ENCODE peak calls at places on chromosomes 2 and 18, in five cellular contexts. M, X, V, Y and J are unnamed samples.

GRCh38 chr2:218169757-218170546 is 3.2 kb upstream of the CXCR1 start:
- DNase-seq in M (no peak), X (no peak), V (no peak), Y (no peak), J (no peak)

GRCh38 chr2:42510191-42510929 is 16.6 kb upstream of the KCNG3 start:
- DNase-seq in Y (no peak), V (peak), X (no peak), M (no peak), J (no peak)

GRCh38 chr18:56804395-56804794 is 153.2 kb downstream of the WDR7 start:
- DNase-seq in M (no peak), X (no peak), Y (no peak), V (no peak), J (no peak)

GRCh38 chr2:55112229-55113016 is 62.2 kb upstream of the RTN4 start:
- DNase-seq in M (no peak), X (peak), Y (no peak), V (no peak), J (no peak)

GRCh38 chr2:127150996-127151395 is 44.0 kb upstream of the BIN1 start:
- DNase-seq in V (no peak), X (no peak), Y (no peak), M (no peak), J (no peak)

GRCh38 chr2:1446281-1446680 is 33.0 kb downstream of the TPO start:
- DNase-seq in Y (no peak), M (no peak), V (no peak), X (no peak), J (no peak)

GRCh38 chr2:122451040-122451439 is 695.6 kb downstream of the TSN start:
- DNase-seq in M (no peak), Y (no peak), V (peak), X (peak), J (no peak)

GRCh38 chr2:219726916-219727315 is 99.5 kb downstream of the SLC4A3 start:
- DNase-seq in V (no peak), X (peak), Y (no peak), M (no peak), J (no peak)

GRCh38 chr2:61469424-61470121 is 1.3 kb downstream of the USP34 start:
- DNase-seq in Y (no peak), M (no peak), V (no peak), X (no peak), J (no peak)

DNA sequence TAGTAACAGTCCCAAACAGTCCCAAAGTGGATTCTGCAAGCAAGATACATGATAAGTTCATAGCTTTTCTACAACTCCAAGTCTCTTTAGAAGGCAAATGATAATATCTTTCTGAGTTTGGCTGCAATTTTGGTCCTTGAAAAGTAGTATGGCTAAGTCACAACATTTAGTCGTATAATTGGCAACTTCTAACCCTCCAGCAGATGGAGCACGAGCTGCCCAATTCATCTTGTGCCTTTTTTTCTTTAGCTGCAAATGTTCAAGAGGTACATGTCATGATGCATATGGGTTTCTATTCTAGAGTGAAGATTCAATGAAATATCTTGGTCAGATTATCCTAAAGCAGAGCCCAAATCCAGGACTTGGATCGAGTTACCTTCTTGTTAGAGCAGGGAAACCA is 127.0 kb upstream of the KLHL14 start:
- DNase-seq in Y (no peak), V (no peak), X (no peak), M (no peak), J (no peak)
- TF ChIP-seq TAF1 in Y (no peak), V (no peak), X (no peak), M (no peak), J (no peak)

GRCh38 chr2:112541315-112542122 is 746 bp upstream of the POLR1B start:
- DNase-seq in Y (peak), M (no peak), X (peak), V (peak), J (no peak)
- TF ChIP-seq POLR2AphosphoS5 in Y (peak), M (no peak), X (peak), V (peak), J (peak)

DNA sequence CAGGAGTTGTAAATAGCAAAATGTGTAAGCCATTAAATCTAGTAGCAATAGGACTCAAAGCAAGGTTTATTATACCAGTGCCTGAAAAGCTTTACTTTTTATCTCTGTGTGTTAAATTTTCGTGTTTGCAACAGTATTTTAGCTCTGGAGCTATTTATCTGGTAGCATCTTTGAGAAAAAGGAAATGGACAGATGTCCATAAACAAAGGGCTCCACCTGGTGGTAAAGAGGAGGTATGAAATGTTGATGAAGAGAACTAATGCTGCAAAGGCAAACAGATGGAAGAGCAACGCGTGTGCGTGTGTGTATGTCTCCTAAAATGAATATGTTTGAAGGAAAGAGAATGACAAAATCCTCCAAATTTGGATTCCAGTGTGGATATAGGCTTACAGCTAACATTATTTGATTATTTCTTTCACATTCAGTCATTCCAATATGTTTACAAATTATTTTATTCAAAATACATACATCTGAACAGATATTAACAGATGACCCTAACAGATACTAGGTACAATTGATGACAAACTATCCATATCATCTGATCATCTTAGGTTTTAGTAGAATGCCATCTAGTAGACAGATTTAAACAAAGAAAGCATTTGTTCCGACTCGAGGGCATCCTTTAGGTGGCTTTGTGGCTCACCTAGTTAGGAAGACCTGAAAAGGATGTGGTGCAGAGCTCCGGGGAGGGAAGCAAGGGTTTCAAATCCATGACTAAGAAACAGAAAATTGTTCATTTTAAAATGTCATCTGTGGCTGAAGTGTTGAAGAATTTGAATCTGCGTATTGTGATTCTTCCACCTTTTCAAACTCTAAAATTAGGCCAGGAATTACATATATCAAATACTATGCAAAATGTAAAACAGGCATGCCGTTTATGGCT is 383.3 kb downstream of the MTX2 start:
- DNase-seq in Y (no peak), V (peak), M (no peak), X (peak), J (no peak)
- TF ChIP-seq TAF1 in Y (no peak), V (no peak), M (no peak), X (no peak), J (no peak)

GRCh38 chr18:63603772-63604171 is 16.6 kb downstream of the SERPINB13 start:
- DNase-seq in X (no peak), M (no peak), V (no peak), Y (peak), J (peak)

GRCh38 chr18:63606526-63606925 is 19.4 kb downstream of the SERPINB13 start:
- DNase-seq in V (no peak), X (no peak), Y (no peak), M (no peak), J (no peak)

GRCh38 chr18:63604791-63605567 is 17.8 kb downstream of the SERPINB13 start:
- DNase-seq in Y (no peak), M (no peak), X (no peak), V (no peak), J (no peak)
- TF ChIP-seq POLR2AphosphoS5 in Y (no peak), M (no peak), X (no peak), V (no peak), J (no peak)

DNA sequence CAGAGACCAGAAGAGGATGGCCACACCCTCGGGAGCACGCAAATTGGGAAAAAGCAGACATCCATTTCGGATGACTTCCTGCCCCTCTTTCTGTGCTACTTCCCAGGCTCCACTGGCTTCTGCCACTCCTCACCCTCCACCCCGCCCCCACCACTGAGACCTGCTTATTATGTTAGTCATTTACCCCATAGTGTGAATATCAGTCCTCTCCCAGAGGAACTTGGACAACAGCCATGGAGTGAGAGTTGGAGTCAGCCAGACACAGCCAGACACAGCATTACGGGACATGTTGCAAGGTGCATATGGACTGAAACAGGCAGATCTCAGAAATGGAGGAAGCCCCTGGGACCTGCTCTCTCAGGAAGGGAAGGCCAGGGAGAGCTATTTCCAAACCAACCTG is 51.8 kb downstream of the CTIF start:
- DNase-seq in Y (no peak), M (no peak), X (no peak), V (no peak), J (no peak)
- TF ChIP-seq TAF1 in Y (no peak), M (no peak), X (no peak), V (no peak), J (no peak)

GRCh38 chr2:17753803-17754663 is at the start of the genes GEN1 and SMC6:
- DNase-seq in X (peak), Y (peak), V (peak), M (peak), J (peak)
- TF ChIP-seq POLR2AphosphoS5 in X (peak), Y (no peak), V (peak), M (peak), J (no peak)

DNA sequence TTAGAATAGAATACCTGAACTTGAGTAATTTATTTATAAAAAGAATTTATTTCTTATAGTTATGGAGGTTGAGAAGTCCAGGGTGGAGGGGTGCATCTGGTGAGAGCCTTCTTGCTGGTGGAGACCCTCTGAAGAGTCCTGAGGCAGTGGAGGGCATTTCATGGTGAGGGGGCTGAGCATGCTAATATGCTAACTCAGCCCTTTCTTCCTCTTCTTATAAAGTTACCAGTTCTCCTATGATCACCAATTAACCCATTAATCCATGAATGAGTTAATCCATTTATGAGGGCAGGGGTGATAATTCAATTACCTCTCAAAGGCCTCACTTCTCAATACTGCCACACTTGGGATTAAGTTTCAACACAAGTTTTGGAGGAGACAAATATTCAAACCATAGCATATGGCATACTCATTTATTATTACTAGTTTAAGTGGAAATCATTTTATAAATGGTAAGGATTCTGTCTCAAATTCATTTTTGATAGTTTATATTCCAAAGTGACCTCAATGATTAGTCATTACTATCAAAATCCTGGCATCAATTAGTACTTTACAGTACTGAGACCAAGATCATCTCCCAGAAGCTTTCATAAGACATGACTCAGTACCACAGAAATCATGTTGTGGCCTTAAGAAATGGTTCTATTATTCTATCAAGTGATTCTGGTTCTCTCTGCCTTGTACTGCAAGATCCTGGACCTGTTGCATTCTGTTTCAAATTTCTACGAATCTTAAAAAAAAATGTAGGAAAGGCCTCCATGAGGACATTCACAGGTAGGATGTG is 5.5 kb downstream of the ZNF396 start:
- DNase-seq in Y (no peak), V (no peak), M (no peak), X (no peak), J (no peak)
- TF ChIP-seq TAF1 in Y (no peak), V (no peak), M (no peak), X (no peak), J (no peak)

GRCh38 chr18:25057491-25058050 is 294.4 kb downstream of the ZNF521 start:
- DNase-seq in V (no peak), M (no peak), Y (no peak), X (no peak), J (no peak)

GRCh38 chr18:25056456-25056855 is 295.5 kb downstream of the ZNF521 start:
- DNase-seq in X (no peak), Y (no peak), V (no peak), M (no peak), J (no peak)

GRCh38 chr18:25058520-25058919 is 293.4 kb downstream of the ZNF521 start:
- DNase-seq in V (no peak), X (peak), M (no peak), Y (no peak), J (no peak)

GRCh38 chr18:25062720-25063119 is 289.2 kb downstream of the ZNF521 start:
- DNase-seq in V (no peak), X (no peak), Y (no peak), M (no peak), J (no peak)

GRCh38 chr18:25061345-25061744 is 290.6 kb downstream of the ZNF521 start:
- DNase-seq in M (no peak), X (no peak), V (no peak), Y (no peak), J (no peak)
- TF ChIP-seq POLR2AphosphoS5 in M (no peak), X (no peak), V (no peak), Y (no peak), J (no peak)

GRCh38 chr2:124804014-124804940 is 779.2 kb downstream of the CNTNAP5 start:
- DNase-seq in V (peak), X (peak), Y (peak), M (no peak), J (no peak)
- TF ChIP-seq TAF1 in V (no peak), X (no peak), Y (no peak), M (no peak), J (no peak)